ENCODE peak calls at places on chromosome 5, in four cellular contexts. C, U, E and R are unnamed samples.

GRCh38 chr5:78518365-78519197 is 130.0 kb downstream of the LHFPL2 start:
- DNase-seq in C (no peak), U (no peak), E (no peak), R (peak)

GRCh38 chr5:176365663-176366574 is 632 bp downstream of the ARL10 start:
- DNase-seq in C (no peak), U (peak), E (no peak), R (no peak)

GRCh38 chr5:133298447-133298846 is 246.6 kb downstream of the HSPA4 start:
- DNase-seq in C (no peak), U (no peak), E (no peak), R (no peak)

GRCh38 chr5:80516826-80517225 is 28.9 kb downstream of the FAM151B start:
- DNase-seq in C (peak), U (no peak), E (peak), R (no peak)

GRCh38 chr5:177116631-177117373 is 16.8 kb upstream of the NSD1 start:
- DNase-seq in C (no peak), U (peak), E (peak), R (no peak)

GRCh38 chr5:157366741-157367684 is 93.0 kb upstream of the NIPAL4 start:
- DNase-seq in C (no peak), U (no peak), E (peak), R (peak)

GRCh38 chr5:41738695-41739354 is 131.4 kb downstream of the OXCT1 start:
- DNase-seq in C (no peak), U (no peak), E (no peak), R (no peak)

GRCh38 chr5:36744678-36745659 is 131.6 kb upstream of the NIPBL start:
- DNase-seq in C (no peak), U (peak), E (peak), R (peak)

GRCh38 chr5:147935032-147935431 is 28.7 kb upstream of the C5orf46 start:
- DNase-seq in C (no peak), U (no peak), E (no peak), R (peak)

GRCh38 chr5:82106806-82107205 is 135.0 kb downstream of the ATG10 start:
- DNase-seq in C (no peak), U (no peak), E (no peak), R (no peak)

GRCh38 chr5:95760291-95761191 is 29.4 kb downstream of the RHOBTB3 start:
- DNase-seq in C (peak), U (no peak), E (no peak), R (peak)

GRCh38 chr5:132388244-132389050 is 18.9 kb downstream of the SLC22A5 start:
- DNase-seq in C (no peak), U (no peak), E (no peak), R (no peak)

GRCh38 chr5:15993934-15994333 is 185.7 kb downstream of the MARCHF11 start:
- DNase-seq in C (no peak), U (no peak), E (no peak), R (no peak)

GRCh38 chr5:33439905-33440481 is 772 bp upstream of the TARS1 start:
- DNase-seq in C (no peak), U (no peak), E (no peak), R (peak)

GRCh38 chr5:35302544-35302943 is 72.3 kb upstream of the PRLR start:
- DNase-seq in C (peak), U (no peak), E (no peak), R (no peak)

GRCh38 chr5:171667341-171668096 is 118.1 kb upstream of the SMIM23 start:
- DNase-seq in C (no peak), U (peak), E (no peak), R (no peak)

GRCh38 chr5:120538149-120538548 is 74.0 kb downstream of the PRR16 start:
- DNase-seq in C (no peak), U (no peak), E (no peak), R (no peak)

GRCh38 chr5:74040065-74040551 is 414.1 kb downstream of the ARHGEF28 start:
- DNase-seq in C (no peak), U (no peak), E (no peak), R (no peak)

GRCh38 chr5:40089269-40089668 is 590.4 kb upstream of the PTGER4 start:
- DNase-seq in C (no peak), U (no peak), E (no peak), R (no peak)

GRCh38 chr5:175880797-175881312 is 9.5 kb downstream of the CPLX2 start:
- DNase-seq in C (no peak), U (no peak), E (no peak), R (no peak)

GRCh38 chr5:5671823-5672222 is 249.3 kb downstream of the ICE1 start:
- DNase-seq in C (no peak), U (no peak), E (no peak), R (no peak)

GRCh38 chr5:14101922-14102321 is 41.2 kb upstream of the TRIO start:
- DNase-seq in C (no peak), U (no peak), E (no peak), R (no peak)

GRCh38 chr5:89457411-89458329 is 574.7 kb upstream of the MEF2C start:
- DNase-seq in C (no peak), U (no peak), E (no peak), R (no peak)

GRCh38 chr5:154677921-154678320 is 77.3 kb upstream of the LARP1 start:
- DNase-seq in C (no peak), U (no peak), E (no peak), R (no peak)

GRCh38 chr5:139105621-139106071 is 92.5 kb downstream of the SIL1 start:
- DNase-seq in C (no peak), U (no peak), E (no peak), R (no peak)
- TF ChIP-seq HDAC6 in C (no peak), U (no peak), E (no peak), R (no peak)

GRCh38 chr5:140174472-140175366 is at the start of gene CYSTM1:
- DNase-seq in C (peak), U (peak), E (peak), R (peak)
- TF ChIP-seq HDAC6 in C (no peak), U (no peak), E (no peak), R (no peak)

DNA sequence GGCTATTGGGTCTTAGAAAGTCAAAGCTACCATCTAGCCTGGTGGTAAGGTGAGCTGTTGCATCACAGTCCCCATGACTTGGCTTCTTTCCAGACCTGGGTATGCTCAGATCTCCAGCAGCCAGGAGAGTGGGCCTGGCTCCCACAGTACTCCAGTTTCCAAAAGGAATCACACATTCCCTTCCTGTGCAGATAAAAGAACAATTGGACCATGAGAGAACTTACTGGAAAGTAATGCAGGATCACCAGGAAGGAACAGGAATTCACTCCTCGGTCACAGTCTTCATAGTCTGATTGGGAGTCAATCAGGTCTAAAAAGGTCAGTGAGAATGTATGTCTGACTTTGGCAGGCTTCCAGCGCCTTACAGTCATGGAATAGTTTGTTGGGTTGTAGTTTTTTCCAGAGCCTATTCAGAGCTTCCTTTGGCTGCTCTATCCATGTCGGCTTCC is 47.8 kb upstream of the CD180 start:
- DNase-seq in C (no peak), U (no peak), E (no peak), R (peak)
- TF ChIP-seq HDAC6 in C (no peak), U (no peak), E (no peak), R (no peak)

DNA sequence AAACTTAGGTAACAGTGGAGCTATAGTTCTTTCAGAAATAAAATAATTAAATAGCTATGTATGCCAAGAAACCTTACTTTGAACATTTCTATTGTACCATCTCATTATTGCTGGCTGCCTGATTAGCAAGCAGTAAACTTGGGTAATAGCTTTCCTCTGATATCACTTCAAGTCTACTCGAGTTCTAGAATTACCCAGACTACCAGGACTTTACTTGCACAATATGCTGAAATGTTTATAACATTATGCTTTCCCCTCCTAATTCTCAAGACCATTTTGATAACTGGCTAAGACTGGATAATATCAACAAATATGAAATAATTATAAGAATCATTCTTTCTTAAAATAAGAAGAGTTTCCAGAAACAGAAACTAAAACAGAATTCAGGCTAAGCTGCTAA is 512.6 kb downstream of the RAB3C start:
- DNase-seq in C (no peak), U (no peak), E (no peak), R (no peak)
- TF ChIP-seq HDAC6 in C (no peak), U (no peak), E (no peak), R (no peak)

GRCh38 chr5:139636207-139636792 is 11.8 kb upstream of the CXXC5 start:
- DNase-seq in C (peak), U (peak), E (peak), R (no peak)

GRCh38 chr5:139638736-139639618 is 9.2 kb upstream of the CXXC5 start:
- DNase-seq in C (no peak), U (peak), E (peak), R (no peak)

GRCh38 chr5:139636975-139637408 is 11.2 kb upstream of the CXXC5 start:
- DNase-seq in C (peak), U (no peak), E (no peak), R (no peak)

GRCh38 chr5:139638090-139638735 is 9.9 kb upstream of the CXXC5 start:
- DNase-seq in C (no peak), U (peak), E (peak), R (no peak)

GRCh38 chr5:139637438-139638089 is 10.6 kb upstream of the CXXC5 start:
- DNase-seq in C (no peak), U (peak), E (peak), R (peak)
- TF ChIP-seq HDAC6 in C (no peak), U (no peak), E (no peak), R (no peak)

GRCh38 chr5:63245271-63245670 is 666.7 kb downstream of the LRRC70 start:
- DNase-seq in C (no peak), U (no peak), E (no peak), R (no peak)
- TF ChIP-seq HDAC6 in C (no peak), U (no peak), E (no peak), R (no peak)

GRCh38 chr5:109833946-109834345 is 144.2 kb downstream of the MAN2A1 start:
- DNase-seq in C (no peak), U (no peak), E (no peak), R (no peak)

GRCh38 chr5:109830955-109831502 is 141.3 kb downstream of the MAN2A1 start:
- DNase-seq in C (no peak), U (no peak), E (no peak), R (no peak)

GRCh38 chr5:109825450-109825849 is 135.7 kb downstream of the MAN2A1 start:
- DNase-seq in C (no peak), U (no peak), E (no peak), R (peak)

GRCh38 chr5:109826426-109826825 is 136.7 kb downstream of the MAN2A1 start:
- DNase-seq in C (no peak), U (no peak), E (no peak), R (no peak)

GRCh38 chr5:109829331-109829730 is 139.6 kb downstream of the MAN2A1 start:
- DNase-seq in C (no peak), U (no peak), E (no peak), R (no peak)
- TF ChIP-seq HDAC6 in C (no peak), U (no peak), E (no peak), R (no peak)

GRCh38 chr5:4196744-4197646 is 601.4 kb downstream of the IRX1 start:
- DNase-seq in C (no peak), U (no peak), E (no peak), R (no peak)
- TF ChIP-seq HDAC6 in C (no peak), U (no peak), E (no peak), R (no peak)

DNA sequence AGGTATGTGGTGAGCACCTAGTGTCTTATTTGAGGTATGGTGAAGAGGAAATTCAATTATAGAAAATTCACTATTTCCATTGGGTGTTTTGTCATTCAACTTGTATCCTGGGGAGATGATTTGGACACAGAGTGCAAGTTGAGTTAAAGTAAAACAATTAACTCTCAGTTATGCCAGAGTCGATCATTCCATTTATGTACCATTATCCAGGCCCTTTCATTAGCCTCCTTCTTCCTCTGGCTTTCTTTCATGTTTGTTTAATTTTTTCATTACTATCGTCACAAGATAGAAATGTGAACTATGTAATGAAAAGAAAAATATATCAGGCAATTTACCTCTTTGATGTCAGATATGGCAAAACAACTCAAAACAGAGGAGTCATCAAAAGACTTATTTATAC is 1347.2 kb upstream of the NUDT12 start:
- DNase-seq in C (no peak), U (no peak), E (no peak), R (no peak)
- TF ChIP-seq HDAC6 in C (no peak), U (no peak), E (no peak), R (no peak)

GRCh38 chr5:110333384-110333783 is 393.1 kb downstream of the TMEM232 start:
- DNase-seq in C (no peak), U (no peak), E (no peak), R (peak)
- TF ChIP-seq HDAC6 in C (no peak), U (no peak), E (no peak), R (no peak)